ENCODE peak calls at places on chromosomes 12 and 14, in four cellular contexts. C is adrenal gland, Y is ovary, P is testis. X is an unnamed sample.

GRCh38 chr14:83913466-83913865 is 1616.5 kb upstream of the FLRT2 start:
- DNase-seq in C (no peak), Y (no peak), P (no peak), X (no peak)

GRCh38 chr12:51017452-51017851 is 8.7 kb downstream of the SLC11A2 start:
- DNase-seq in C (no peak), Y (no peak), P (no peak), X (no peak)

GRCh38 chr12:21538259-21538658 is 12.2 kb downstream of the SPX start:
- DNase-seq in C (no peak), Y (no peak), P (no peak), X (no peak)

GRCh38 chr12:203074-203461 is 10.9 kb downstream of the SLC6A12 start:
- DNase-seq in C (no peak), Y (no peak), P (no peak), X (no peak)

GRCh38 chr12:5456906-5457305 is 25.0 kb downstream of the NTF3 start:
- DNase-seq in C (no peak), Y (no peak), P (no peak), X (no peak)

GRCh38 chr12:108638141-108638823 is 4.6 kb upstream of the SELPLG start:
- DNase-seq in C (peak; percentile 43), Y (no peak), P (no peak), X (no peak)

GRCh38 chr12:3005736-3006135 is 46.5 kb downstream of the TEAD4 start:
- DNase-seq in C (no peak), Y (no peak), P (no peak), X (no peak)

GRCh38 chr12:58541300-58541690 is 379.0 kb downstream of the LRIG3 start:
- DNase-seq in C (no peak), Y (no peak), P (no peak), X (no peak)

GRCh38 chr12:107514887-107515445 is 170.6 kb upstream of the PWP1 start:
- DNase-seq in C (no peak), Y (no peak), P (no peak), X (no peak)

GRCh38 chr12:69948874-69949273 is 123.8 kb downstream of the MYRFL start:
- DNase-seq in C (no peak), Y (no peak), P (no peak), X (no peak)

GRCh38 chr14:35386673-35387125 is 17.9 kb downstream of the NFKBIA start:
- DNase-seq in C (no peak), Y (no peak), P (peak; percentile 46), X (no peak)

DNA sequence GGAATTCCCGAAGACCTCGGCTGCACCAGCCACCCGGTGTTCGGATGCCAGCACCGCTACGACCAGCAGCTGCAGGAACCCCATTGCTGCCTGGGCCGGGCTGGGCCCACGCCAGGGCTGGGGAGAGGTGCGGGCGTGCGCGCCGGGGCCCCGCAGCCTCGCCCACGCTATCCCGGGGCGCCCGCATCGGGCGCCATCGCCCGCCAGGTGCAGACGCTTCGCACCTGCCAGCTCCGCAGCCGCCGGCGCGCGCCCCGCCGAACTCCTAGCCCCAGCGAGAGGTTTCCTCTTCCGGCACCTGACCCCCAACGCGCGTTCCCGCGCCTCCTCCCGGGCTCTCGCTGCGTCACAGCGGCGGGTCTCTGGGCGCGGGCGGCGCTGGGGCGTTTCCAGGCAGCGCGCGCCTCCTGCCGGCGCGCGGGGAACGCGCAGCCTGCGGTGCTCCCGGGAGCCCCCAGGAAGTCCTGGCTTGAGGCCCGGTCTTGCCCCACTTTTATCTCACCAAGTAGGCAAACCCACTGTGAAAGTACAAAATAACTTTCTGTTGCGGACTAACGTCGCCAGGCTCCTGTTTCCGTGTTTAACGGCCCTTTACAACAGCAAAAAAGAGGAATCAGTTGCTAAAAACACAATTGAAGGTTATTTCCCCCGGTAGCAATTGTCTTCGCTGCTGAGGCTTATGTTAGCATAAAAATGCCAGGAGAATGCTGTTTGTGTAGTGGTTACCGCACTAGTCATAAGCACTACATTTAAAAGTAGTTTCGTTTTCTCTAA is at the start of gene TM7SF3:
- DNase-seq in C (peak; percentile 95), Y (peak; percentile 93), P (peak; percentile 96), X (peak; percentile 95)
- TF ChIP-seq POLR2A in C (no peak), Y (peak; percentile 44), P (no peak), X (peak; percentile 92)

DNA sequence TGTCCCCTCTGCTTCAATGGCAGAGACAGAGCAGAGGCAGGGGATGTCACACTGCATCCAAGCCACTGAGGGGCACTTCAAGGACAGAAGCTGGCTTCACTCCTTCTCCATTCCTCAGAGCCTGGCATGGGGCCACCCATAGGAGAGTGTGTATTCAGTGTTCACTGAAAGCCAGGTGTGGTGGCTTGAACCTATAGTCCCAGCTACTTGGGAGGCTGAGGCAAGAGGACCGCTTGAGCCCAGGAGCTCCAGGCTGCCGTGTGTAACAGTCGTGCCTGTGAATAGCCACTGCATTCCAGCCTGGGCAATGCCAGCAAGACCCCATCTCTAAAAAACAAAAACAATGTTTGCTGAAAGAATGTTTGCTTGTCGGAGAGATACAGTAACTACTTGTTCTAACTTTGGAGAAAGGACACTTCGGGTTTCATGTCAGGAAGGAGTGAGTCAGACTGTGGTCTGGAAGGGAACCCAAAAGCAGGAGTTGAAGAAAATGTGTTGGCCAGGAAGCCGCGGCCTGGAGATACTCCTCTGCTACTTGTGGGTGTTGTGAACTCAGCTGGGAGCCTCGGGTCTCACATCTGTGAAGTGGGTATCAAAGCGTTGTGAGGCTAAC is 43.4 kb downstream of the ELK3 start:
- DNase-seq in C (peak; percentile 70), Y (peak; percentile 47), P (peak; percentile 61), X (no peak)
- H3K27ac ChIP-seq in C (peak overlapping the region; percentile 62), Y (no peak overlapping the region), P (peak overlapping the region; percentile 7), X (peak overlapping the region; percentile 38)

GRCh38 chr12:120447992-120448391 is 1.7 kb downstream of the GATC start:
- DNase-seq in C (no peak), Y (no peak), P (no peak), X (no peak)

GRCh38 chr12:120444676-120445075 is 1.5 kb downstream of the TRIAP1 start:
- DNase-seq in C (no peak), Y (no peak), P (no peak), X (no peak)

GRCh38 chr12:120445911-120446909 is at the start of the genes GATC and TRIAP1:
- DNase-seq in C (peak; percentile 79), Y (peak; percentile 73), P (peak; percentile 86), X (peak; percentile 85)
- TF ChIP-seq POLR2A in C (peak; percentile 45), Y (peak; percentile 65), P (no peak), X (peak; percentile 86)

GRCh38 chr14:100438271-100438670 is 115.1 kb downstream of the SLC25A47 start:
- DNase-seq in C (no peak), Y (no peak), P (no peak), X (no peak)
- H3K27ac ChIP-seq in C (no peak overlapping the region), Y (no peak overlapping the region), P (no peak overlapping the region), X (no peak overlapping the region)

DNA sequence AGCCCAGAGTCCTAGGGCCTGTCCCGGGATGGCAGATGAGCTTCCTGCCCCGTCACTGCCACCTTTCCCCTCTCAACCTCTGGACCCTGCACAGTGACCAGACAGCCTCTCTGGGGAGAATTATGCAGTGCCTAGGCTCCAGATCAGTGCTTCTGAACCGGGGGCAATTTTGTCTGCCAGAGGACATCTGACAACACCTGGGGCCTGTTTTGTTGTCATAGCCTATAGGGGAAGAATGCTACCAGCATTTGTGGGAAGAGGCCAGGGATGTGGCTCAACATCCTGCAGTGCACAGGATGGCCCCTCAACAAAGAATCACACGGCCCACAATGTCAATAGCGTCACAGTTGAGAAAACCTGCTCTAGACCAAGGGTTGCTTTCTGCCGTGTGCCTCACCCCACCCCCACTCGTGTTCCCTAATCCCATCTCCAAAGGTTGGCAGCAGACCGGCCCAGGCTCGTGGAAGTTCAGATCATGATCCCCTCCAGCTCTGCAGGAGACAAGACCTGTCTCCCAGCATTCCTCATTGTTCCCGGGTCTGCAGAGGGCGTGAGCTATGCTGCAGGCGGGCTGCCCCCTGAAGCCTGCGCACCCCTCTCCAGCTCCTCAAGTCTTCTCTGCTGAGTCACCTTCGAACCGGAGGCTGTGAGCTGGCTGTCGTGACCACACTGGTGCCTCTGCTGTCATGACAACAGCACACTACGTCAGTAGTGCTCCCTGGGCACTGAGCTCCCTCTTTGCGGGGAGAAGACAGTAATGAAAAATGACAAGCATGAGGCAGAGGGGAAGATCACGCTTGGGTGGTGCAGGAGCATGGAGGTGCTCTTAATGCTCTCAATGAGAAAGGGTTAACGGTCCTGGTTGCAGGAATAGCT is 2.0 kb upstream of the GAPDH start:
- DNase-seq in C (peak; percentile 94), Y (no peak), P (no peak), X (no peak)
- TF ChIP-seq POLR2A in C (no peak), Y (no peak), P (no peak), X (no peak)

GRCh38 chr12:92543359-92543758 is 159.4 kb upstream of the PLEKHG7 start:
- DNase-seq in C (no peak), Y (no peak), P (no peak), X (peak; percentile 78)

GRCh38 chr12:92538970-92539749 is 163.6 kb upstream of the PLEKHG7 start:
- DNase-seq in C (no peak), Y (no peak), P (no peak), X (peak; percentile 59)

GRCh38 chr12:92537235-92537960 is 165.4 kb upstream of the PLEKHG7 start:
- DNase-seq in C (no peak), Y (no peak), P (no peak), X (no peak)

GRCh38 chr12:92541024-92541423 is 161.8 kb upstream of the PLEKHG7 start:
- DNase-seq in C (no peak), Y (no peak), P (no peak), X (no peak)

DNA sequence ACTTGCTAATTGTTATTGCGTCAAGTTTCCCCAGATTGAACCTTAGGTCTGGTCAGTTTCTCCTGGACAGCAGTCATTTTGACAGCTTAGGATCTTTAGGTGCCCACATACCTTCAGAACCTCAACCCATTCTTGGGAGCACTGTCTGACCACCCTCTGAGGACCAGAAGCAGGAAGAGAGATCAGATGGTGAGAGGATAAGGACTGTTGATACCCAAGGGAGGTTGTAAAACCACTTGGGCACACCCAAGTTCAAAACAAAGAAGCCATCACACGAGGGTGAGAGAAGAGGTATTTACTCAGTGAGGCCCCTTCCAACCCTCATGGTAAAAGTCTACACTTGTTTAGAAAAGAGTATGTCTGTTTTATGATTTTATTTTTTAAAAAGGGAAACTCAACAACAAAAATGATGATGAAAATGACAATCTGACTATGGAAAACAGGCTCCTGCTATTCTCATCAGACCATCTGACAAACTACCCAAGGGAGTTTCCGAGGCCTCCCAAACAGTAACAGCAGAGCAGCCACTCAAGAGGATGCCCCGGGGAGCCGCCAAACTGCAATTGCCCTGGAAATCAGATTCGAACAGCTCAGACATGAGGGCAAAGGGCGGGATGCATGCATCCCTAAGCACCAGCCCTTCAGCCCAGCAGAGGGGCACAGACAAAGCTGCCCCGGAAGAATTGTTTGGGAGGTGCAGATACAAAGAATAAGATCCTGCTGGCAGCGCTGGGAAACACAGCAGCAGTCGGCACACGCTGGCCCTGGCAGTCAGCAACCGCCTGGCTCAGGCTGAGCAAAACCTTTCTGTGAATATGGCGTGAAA is 162.6 kb upstream of the PLEKHG7 start:
- DNase-seq in C (no peak), Y (no peak), P (peak; percentile 25), X (peak; percentile 80)
- H3K27ac ChIP-seq in C (no peak overlapping the region), Y (no peak overlapping the region), P (no peak overlapping the region), X (peak overlapping the region; percentile 84)

DNA sequence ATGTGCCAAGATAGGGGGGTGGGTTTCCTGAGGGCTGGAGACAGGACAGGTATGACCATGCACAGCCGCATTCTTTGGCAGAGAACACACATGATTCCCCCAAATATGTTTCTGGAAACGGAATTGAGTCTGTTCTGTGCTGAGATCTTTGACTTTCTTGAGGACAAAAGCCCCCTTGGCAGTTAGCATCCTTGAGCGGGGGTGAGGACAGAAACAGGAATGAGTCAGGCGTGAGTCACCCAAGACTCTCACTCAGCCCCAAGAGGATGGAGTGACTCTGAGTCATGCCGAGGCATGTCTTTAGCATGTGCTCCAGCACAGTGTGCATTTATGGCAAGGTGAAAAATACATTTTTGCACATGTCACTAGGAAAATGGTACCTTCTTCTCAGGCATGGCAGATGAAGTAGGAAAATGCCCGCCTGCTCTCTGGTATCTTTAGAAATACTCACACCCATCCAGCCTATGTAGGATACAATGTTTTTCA is 52.1 kb downstream of the DAD1 start:
- DNase-seq in C (peak; percentile 77), Y (peak; percentile 47), P (no peak), X (peak; percentile 31)
- TF ChIP-seq POLR2A in C (no peak), Y (no peak), P (no peak), X (no peak)

X was measured in body of pancreas.